ENCODE peak calls at places on chromosomes 13 and 19, in six cellular contexts. Y, Q, D, K, H and Z are unnamed samples.

GRCh38 chr19:15195987-15196682 is 4.7 kb downstream of the NOTCH3 start:
- DNase-seq in Y (peak), Q (peak), D (peak), K (no peak), H (no peak), Z (peak)

GRCh38 chr13:46111151-46111550 is 6.3 kb upstream of the CPB2 start:
- DNase-seq in Y (no peak), Q (no peak), D (no peak), K (no peak), H (no peak), Z (no peak)

GRCh38 chr19:14763497-14764145 is 14.7 kb downstream of the ADGRE2 start:
- DNase-seq in Y (no peak), Q (no peak), D (no peak), K (no peak), H (no peak), Z (no peak)

GRCh38 chr19:1266818-1267440 is 2.2 kb upstream of the CIRBP start:
- DNase-seq in Y (peak), Q (peak), D (peak), K (no peak), H (no peak), Z (peak)

GRCh38 chr19:50559636-50560035 is 8.6 kb downstream of the LRRC4B start:
- DNase-seq in Y (no peak), Q (no peak), D (no peak), K (no peak), H (no peak), Z (no peak)

GRCh38 chr13:114109646-114110045 is 22.8 kb downstream of the RASA3 start:
- DNase-seq in Y (no peak), Q (peak), D (no peak), K (no peak), H (no peak), Z (no peak)

GRCh38 chr13:30033681-30034447 is 183.4 kb upstream of the UBL3 start:
- DNase-seq in Y (no peak), Q (no peak), D (peak), K (no peak), H (peak), Z (no peak)

GRCh38 chr19:34075661-34076091 is 96.6 kb upstream of the LSM14A start:
- DNase-seq in Y (no peak), Q (no peak), D (peak), K (no peak), H (no peak), Z (no peak)

GRCh38 chr19:1782501-1782900 is 29.2 kb downstream of the ONECUT3 start:
- DNase-seq in Y (no peak), Q (no peak), D (no peak), K (no peak), H (no peak), Z (no peak)

GRCh38 chr13:112849500-112849899 is 119.5 kb upstream of the MCF2L start:
- DNase-seq in Y (no peak), Q (no peak), D (no peak), K (no peak), H (no peak), Z (no peak)

GRCh38 chr19:56838930-56839664 is 1.4 kb downstream of the PEG3 start:
- DNase-seq in Y (no peak), Q (peak), D (peak), K (no peak), H (no peak), Z (no peak)

GRCh38 chr19:42092350-42092749 is 16.4 kb downstream of the ZNF574 start:
- DNase-seq in Y (no peak), Q (peak), D (peak), K (no peak), H (no peak), Z (no peak)

GRCh38 chr13:25886438-25887214 is 165.2 kb downstream of the SHISA2 start:
- DNase-seq in Y (no peak), Q (no peak), D (peak), K (no peak), H (peak), Z (no peak)

GRCh38 chr13:39401091-39401647 is 201.8 kb downstream of the LHFPL6 start:
- DNase-seq in Y (no peak), Q (no peak), D (no peak), K (no peak), H (no peak), Z (no peak)

GRCh38 chr19:2652504-2653099 is 49.9 kb downstream of the GNG7 start:
- DNase-seq in Y (no peak), Q (no peak), D (no peak), K (no peak), H (no peak), Z (no peak)

GRCh38 chr19:55461974-55462628 is 659 bp upstream of the ISOC2 start:
- DNase-seq in Y (no peak), Q (no peak), D (peak), K (no peak), H (no peak), Z (no peak)

GRCh38 chr19:47682939-47683338 is 30.3 kb upstream of the EHD2 start:
- DNase-seq in Y (no peak), Q (no peak), D (peak), K (no peak), H (no peak), Z (no peak)

GRCh38 chr19:28608292-28608691 is 604.7 kb downstream of the UQCRFS1 start:
- DNase-seq in Y (no peak), Q (no peak), D (no peak), K (no peak), H (no peak), Z (no peak)

GRCh38 chr13:46341112-46341711 is 45.8 kb downstream of the RUBCNL start:
- DNase-seq in Y (no peak), Q (no peak), D (peak), K (no peak), H (no peak), Z (no peak)